ENCODE peak calls at places on chromosome 20, in ten cellular contexts. K is heart left ventricle; O is body of pancreas; Y is Karpas-422; N is NT2/D1; S is cardiac muscle cell; A is HCT116; Z is CD8-positive, alpha-beta memory T cell; I is heart right ventricle; J is stomach. P is an unnamed sample.

GRCh38 chr20:584375-585301 is 25.5 kb downstream of the TCF15 start:
- DNase-seq in N (no peak), A (peak; percentile 43), Z (no peak), I (no peak), J (no peak), K (no peak), Y (no peak), O (no peak), S (no peak), P (no peak)

GRCh38 chr20:31497838-31498540 is 16.3 kb upstream of the HM13 start:
- DNase-seq in O (no peak), Z (no peak), K (peak; percentile 69), A (peak; percentile 15), N (no peak), J (no peak), I (peak; percentile 73), Y (no peak), S (peak; percentile 90), P (peak; percentile 87)

GRCh38 chr20:25987073-25987927 is 290.6 kb upstream of the ZNF337 start:
- DNase-seq in I (peak; percentile 60), Y (no peak), Z (peak; percentile 42), O (peak; percentile 60), S (peak; percentile 63), A (no peak), N (no peak), J (no peak), K (peak; percentile 44), P (peak; percentile 87)

GRCh38 chr20:46568570-46569129 is 18.2 kb upstream of the OCSTAMP start:
- DNase-seq in O (peak; percentile 98), K (peak; percentile 95), Y (no peak), J (peak; percentile 96), A (no peak), I (peak; percentile 92), Z (no peak), S (peak; percentile 93), N (no peak), P (peak; percentile 95)

GRCh38 chr20:62723351-62723750 is 14.7 kb downstream of the NTSR1 start:
- DNase-seq in I (no peak), Z (no peak), J (peak; percentile 48), K (peak; percentile 15), A (no peak), O (peak; percentile 78), N (no peak), Y (no peak), S (no peak), P (no peak)

GRCh38 chr20:44785768-44786167 is 24.6 kb downstream of the RIMS4 start:
- DNase-seq in J (no peak), A (no peak), N (no peak), S (peak; percentile 13), O (no peak), I (no peak), K (no peak), Y (no peak), Z (no peak), P (no peak)

GRCh38 chr20:63094767-63095499 is 88.2 kb upstream of the BHLHE23 start:
- DNase-seq in O (no peak), Y (no peak), Z (no peak), A (no peak), N (no peak), I (peak; percentile 2), K (peak; percentile 16), J (no peak), S (no peak), P (peak; percentile 67)

GRCh38 chr20:20060234-20060998 is 8.1 kb downstream of the CFAP61 start:
- DNase-seq in Z (no peak), I (no peak), S (no peak), O (no peak), J (no peak), N (no peak), K (no peak), Y (no peak), A (no peak), P (no peak)

GRCh38 chr20:10550204-10551118 is 115.4 kb downstream of the SLX4IP start:
- DNase-seq in N (no peak), Y (no peak), Z (no peak), J (no peak), I (no peak), A (no peak), S (no peak), K (no peak), O (peak; percentile 93), P (no peak)

GRCh38 chr20:11379257-11380011 is 538.3 kb upstream of the BTBD3 start:
- DNase-seq in K (no peak), J (no peak), Z (no peak), N (peak; percentile 92), S (peak; percentile 65), A (no peak), O (no peak), Y (no peak), I (no peak), P (no peak)

GRCh38 chr20:63940472-63941266 is 15.5 kb downstream of the UCKL1 start:
- DNase-seq in N (no peak), Y (no peak), S (no peak), I (no peak), K (no peak), A (no peak), Z (no peak), O (no peak), J (no peak), P (peak; percentile 42)

GRCh38 chr20:54146672-54147071 is 27.1 kb downstream of the CYP24A1 start:
- DNase-seq in I (no peak), Z (no peak), O (no peak), K (no peak), J (no peak), A (no peak), N (no peak), Y (no peak), S (no peak), P (no peak)

GRCh38 chr20:24684954-24685691 is 215.7 kb downstream of the SYNDIG1 start:
- DNase-seq in Z (no peak), J (no peak), I (no peak), A (no peak), K (no peak), Y (no peak), S (no peak), N (no peak), O (no peak), P (peak; percentile 68)

GRCh38 chr20:59150821-59151251 is 12.8 kb upstream of the ZNF831 start:
- DNase-seq in O (no peak), I (no peak), N (no peak), A (no peak), Z (no peak), K (no peak), S (no peak), Y (no peak), J (no peak), P (no peak)
- H3K4me1 ChIP-seq in O (no peaks in the 10 kb centered on the region), I (peaks cover 65% of the 10 kb centered on the region), N (peaks cover 3% of the 10 kb centered on the region), A (no peaks in the 10 kb centered on the region), Z (peaks cover 94% of the 10 kb centered on the region), K (peaks cover 59% of the 10 kb centered on the region), S (peaks cover 7% of the 10 kb centered on the region), Y (no peaks in the 10 kb centered on the region), J (peaks cover 17% of the 10 kb centered on the region), P (no peaks in the 10 kb centered on the region)

GRCh38 chr20:58775371-58775770 is 75.3 kb downstream of the GNAS-AS1 start:
- DNase-seq in A (no peak), Z (no peak), N (no peak), J (no peak), O (no peak), Y (no peak), S (no peak), K (no peak), I (no peak), P (peak; percentile 33)
- H3K4me1 ChIP-seq in A (no peaks in the 10 kb centered on the region), Z (no peaks in the 10 kb centered on the region), N (no peaks in the 10 kb centered on the region), J (no peaks in the 10 kb centered on the region), O (no peaks in the 10 kb centered on the region), Y (no peaks in the 10 kb centered on the region), S (no peaks in the 10 kb centered on the region), K (no peaks in the 10 kb centered on the region), I (no peaks in the 10 kb centered on the region), P (no peaks in the 10 kb centered on the region)

DNA sequence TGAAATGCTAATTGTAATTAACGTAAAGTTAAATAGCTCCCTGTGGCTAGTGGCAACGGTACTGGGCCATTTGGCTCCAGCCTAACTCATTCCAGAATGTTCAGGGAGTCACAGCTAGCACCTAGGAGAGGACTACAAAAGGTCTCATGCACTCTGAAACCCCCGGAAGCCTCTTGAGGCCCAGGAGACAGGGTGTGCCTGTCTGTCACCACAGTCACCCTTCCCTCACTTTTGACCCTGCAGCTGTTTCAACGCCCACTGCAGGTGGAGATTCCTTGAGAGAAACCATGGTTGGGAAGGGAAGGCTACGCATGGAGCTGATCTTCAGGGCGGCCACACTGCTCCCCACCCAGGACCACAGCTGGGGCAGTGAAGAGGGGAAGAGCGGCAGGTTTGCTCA is 58.6 kb downstream of the SULF2 start:
- DNase-seq in I (no peak), S (no peak), N (no peak), K (no peak), A (no peak), Y (no peak), J (no peak), Z (no peak), O (no peak), P (no peak)
- H3K4me1 ChIP-seq in I (peaks cover 5% of the 10 kb centered on the region), S (no peaks in the 10 kb centered on the region), N (peaks cover 13% of the 10 kb centered on the region), K (peaks cover 26% of the 10 kb centered on the region), A (no peaks in the 10 kb centered on the region), Y (peaks cover 31% of the 10 kb centered on the region), J (no peaks in the 10 kb centered on the region), Z (peaks cover 38% of the 10 kb centered on the region), O (no peaks in the 10 kb centered on the region), P (no peaks in the 10 kb centered on the region)

DNA sequence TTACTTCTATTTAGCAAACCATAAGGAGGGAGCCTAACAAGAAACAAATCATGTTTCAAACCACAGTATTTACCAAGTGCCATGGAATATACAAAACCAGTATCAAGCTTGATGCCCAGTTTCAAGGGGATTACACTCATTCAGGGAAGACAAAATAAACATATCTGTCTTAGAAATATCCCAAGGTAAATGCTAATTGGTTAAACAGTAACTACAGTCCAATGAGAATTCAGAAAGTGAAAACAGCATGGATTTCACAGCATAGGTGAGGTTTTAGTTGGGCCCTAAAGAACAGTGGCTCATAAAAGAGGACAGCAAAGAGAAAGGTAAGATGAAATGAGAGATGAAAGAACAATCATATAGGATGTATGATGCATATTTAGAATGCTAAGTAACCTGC is 110.3 kb downstream of the CHD6 start:
- DNase-seq in Z (no peak), A (no peak), I (no peak), S (no peak), K (no peak), N (no peak), O (no peak), Y (no peak), J (no peak), P (no peak)
- H3K4me1 ChIP-seq in Z (no peaks in the 10 kb centered on the region), A (no peaks in the 10 kb centered on the region), I (peaks cover 57% of the 10 kb centered on the region), S (peaks cover 9% of the 10 kb centered on the region), K (peaks cover 35% of the 10 kb centered on the region), N (peaks cover 6% of the 10 kb centered on the region), O (peaks cover 31% of the 10 kb centered on the region), Y (no peaks in the 10 kb centered on the region), J (peaks cover 29% of the 10 kb centered on the region), P (no peaks in the 10 kb centered on the region)

GRCh38 chr20:50745634-50746137 is 14.3 kb downstream of the PARD6B start:
- DNase-seq in S (no peak), N (no peak), Z (no peak), J (no peak), I (no peak), Y (no peak), O (no peak), A (no peak), K (no peak), P (no peak)
- H3K4me1 ChIP-seq in S (peaks cover 56% of the 10 kb centered on the region), N (peaks cover 2% of the 10 kb centered on the region), Z (no peaks in the 10 kb centered on the region), J (peaks cover 38% of the 10 kb centered on the region), I (peaks cover 46% of the 10 kb centered on the region), Y (no peaks in the 10 kb centered on the region), O (peaks cover 83% of the 10 kb centered on the region), A (peaks cover 66% of the 10 kb centered on the region), K (peaks cover 14% of the 10 kb centered on the region), P (no peaks in the 10 kb centered on the region)

GRCh38 chr20:35734374-35734773 is 7.7 kb downstream of the RBM39 start:
- DNase-seq in A (no peak), I (no peak), N (no peak), K (no peak), Z (no peak), O (no peak), S (no peak), J (no peak), Y (no peak), P (no peak)
- H3K4me1 ChIP-seq in A (no peaks in the 10 kb centered on the region), I (peaks cover 99% of the 10 kb centered on the region), N (no peaks in the 10 kb centered on the region), K (peaks cover 96% of the 10 kb centered on the region), Z (peaks cover 88% of the 10 kb centered on the region), O (peaks cover 84% of the 10 kb centered on the region), S (peaks cover 10% of the 10 kb centered on the region), J (peaks cover 77% of the 10 kb centered on the region), Y (peaks cover 25% of the 10 kb centered on the region), P (no peaks in the 10 kb centered on the region)

P was measured in aorta.